ENCODE peak calls at places on chromosome 1, in ten cellular contexts. X is GM13977, Z is endothelial cell of umbilical vein, L is dorsolateral prefrontal cortex, F is foreskin fibroblast, U is mucosa of descending colon, E is fibroblast of the aortic adventitia, Q is tibial nerve, J is kidney, A is GM10248. R is an unnamed sample.

GRCh38 chr1:78676347-78676982 is 26.8 kb downstream of the IFI44 start:
- DNase-seq in X (peak; percentile 33), Z (peak; percentile 70), L (peak; percentile 9), F (peak; percentile 56), U (no peak), E (peak; percentile 91), Q (peak; percentile 32), J (no peak), A (peak; percentile 35), R (peak; percentile 45)

GRCh38 chr1:31666290-31666963 is 21.8 kb upstream of the PEF1 start:
- DNase-seq in X (no peak), Z (no peak), L (no peak), F (no peak), U (peak; percentile 76), E (peak; percentile 73), Q (peak; percentile 42), J (no peak), A (no peak), R (no peak)

GRCh38 chr1:77193951-77194350 is 25.3 kb downstream of the PIGK start:
- DNase-seq in X (no peak), Z (no peak), L (no peak), F (no peak), U (no peak), E (no peak), Q (no peak), J (no peak), A (no peak), R (no peak)

GRCh38 chr1:208425096-208425495 is 180.9 kb upstream of the PLXNA2 start:
- DNase-seq in X (no peak), Z (no peak), L (no peak), F (no peak), U (no peak), E (no peak), Q (no peak), J (no peak), A (no peak), R (no peak)

GRCh38 chr1:59477286-59477685 is 180.4 kb downstream of the FGGY start:
- DNase-seq in X (no peak), Z (no peak), L (no peak), F (peak; percentile 86), U (no peak), E (no peak), Q (no peak), J (no peak), A (no peak), R (no peak)

GRCh38 chr1:194829492-194829891 is 1643.1 kb upstream of the B3GALT2 start:
- DNase-seq in X (no peak), Z (no peak), L (no peak), F (peak; percentile 8), U (no peak), E (no peak), Q (no peak), J (no peak), A (no peak), R (no peak)

GRCh38 chr1:245693941-245694340 is 539.2 kb downstream of the KIF26B start:
- DNase-seq in X (no peak), Z (no peak), L (no peak), F (no peak), U (no peak), E (no peak), Q (no peak), J (no peak), A (no peak), R (no peak)

GRCh38 chr1:46465981-46466476 is 23.6 kb upstream of the DMBX1 start:
- DNase-seq in X (no peak), Z (no peak), L (no peak), F (no peak), U (no peak), E (no peak), Q (no peak), J (no peak), A (no peak), R (no peak)

GRCh38 chr1:169161512-169162194 is 55.2 kb downstream of the ATP1B1 start:
- DNase-seq in X (no peak), Z (no peak), L (no peak), F (no peak), U (no peak), E (peak; percentile 18), Q (no peak), J (no peak), A (no peak), R (no peak)

GRCh38 chr1:43007377-43008105 is 48.9 kb upstream of the SLC2A1 start:
- DNase-seq in X (no peak), Z (no peak), L (no peak), F (no peak), U (no peak), E (no peak), Q (no peak), J (peak; percentile 81), A (no peak), R (no peak)

GRCh38 chr1:1331068-1331965 is at the start of gene TAS1R3:
- DNase-seq in X (no peak), Z (no peak), L (no peak), F (no peak), U (no peak), E (no peak), Q (no peak), J (no peak), A (no peak), R (no peak)

GRCh38 chr1:113870778-113871177 is 734 bp downstream of the PTPN22 start:
- DNase-seq in X (no peak), Z (no peak), L (no peak), F (no peak), U (no peak), E (no peak), Q (no peak), J (no peak), A (no peak), R (no peak)

GRCh38 chr1:154474802-154475201 is 27.2 kb upstream of the TDRD10 start:
- DNase-seq in X (no peak), Z (peak; percentile 64), L (peak; percentile 33), F (peak; percentile 74), U (peak; percentile 67), E (peak; percentile 36), Q (peak; percentile 59), J (no peak), A (no peak), R (peak; percentile 27)

GRCh38 chr1:242842094-242842493 is 317.6 kb upstream of the PLD5 start:
- DNase-seq in X (no peak), Z (no peak), L (no peak), F (no peak), U (no peak), E (no peak), Q (no peak), J (no peak), A (no peak), R (no peak)
- TF ChIP-seq CTCF in X (no peak), Z (no peak), L (no peak), F (no peak), U (no peak), E (no peak), Q (no peak), J (no peak), A (no peak), R (no peak)

GRCh38 chr1:27672750-27673112 is 739 bp upstream of the IFI6 start:
- DNase-seq in X (no peak), Z (no peak), L (no peak), F (peak; percentile 46), U (no peak), E (peak; percentile 51), Q (no peak), J (no peak), A (no peak), R (no peak)

GRCh38 chr1:27668121-27668807 is 3.7 kb downstream of the IFI6 start:
- DNase-seq in X (no peak), Z (no peak), L (no peak), F (no peak), U (no peak), E (no peak), Q (no peak), J (no peak), A (no peak), R (peak; percentile 16)

GRCh38 chr1:27668808-27669723 is 2.9 kb downstream of the IFI6 start:
- DNase-seq in X (peak; percentile 84), Z (peak; percentile 59), L (peak; percentile 88), F (peak; percentile 33), U (peak; percentile 86), E (peak; percentile 66), Q (peak; percentile 58), J (peak; percentile 91), A (peak; percentile 79), R (peak; percentile 74)

GRCh38 chr1:27669876-27670275 is 2.1 kb downstream of the IFI6 start:
- DNase-seq in X (no peak), Z (no peak), L (no peak), F (no peak), U (no peak), E (no peak), Q (no peak), J (no peak), A (no peak), R (no peak)

GRCh38 chr1:27671964-27672749 is at the start of gene IFI6:
- DNase-seq in X (peak; percentile 91), Z (peak; percentile 98), L (peak; percentile 89), F (peak; percentile 92), U (peak; percentile 81), E (peak; percentile 98), Q (peak; percentile 68), J (peak; percentile 92), A (peak; percentile 89), R (peak; percentile 50)
- TF ChIP-seq CTCF in X (peak; percentile 31), Z (peak; percentile 34), L (peak; percentile 60), F (peak; percentile 27), U (peak; percentile 33), E (peak; percentile 65), Q (peak; percentile 72), J (peak; percentile 43), A (no peak), R (no peak)

GRCh38 chr1:217630711-217631591 is at the start of the genes GPATCH2 and SPATA17:
- DNase-seq in X (peak; percentile 81), Z (peak; percentile 90), L (peak; percentile 74), F (peak; percentile 81), U (peak; percentile 84), E (peak; percentile 94), Q (peak; percentile 32), J (peak; percentile 90), A (peak; percentile 83), R (peak; percentile 35)
- TF ChIP-seq CTCF in X (no peak), Z (no peak), L (peak; percentile 51), F (no peak), U (no peak), E (peak; percentile 40), Q (peak; percentile 69), J (peak; percentile 12), A (no peak), R (no peak)

DNA sequence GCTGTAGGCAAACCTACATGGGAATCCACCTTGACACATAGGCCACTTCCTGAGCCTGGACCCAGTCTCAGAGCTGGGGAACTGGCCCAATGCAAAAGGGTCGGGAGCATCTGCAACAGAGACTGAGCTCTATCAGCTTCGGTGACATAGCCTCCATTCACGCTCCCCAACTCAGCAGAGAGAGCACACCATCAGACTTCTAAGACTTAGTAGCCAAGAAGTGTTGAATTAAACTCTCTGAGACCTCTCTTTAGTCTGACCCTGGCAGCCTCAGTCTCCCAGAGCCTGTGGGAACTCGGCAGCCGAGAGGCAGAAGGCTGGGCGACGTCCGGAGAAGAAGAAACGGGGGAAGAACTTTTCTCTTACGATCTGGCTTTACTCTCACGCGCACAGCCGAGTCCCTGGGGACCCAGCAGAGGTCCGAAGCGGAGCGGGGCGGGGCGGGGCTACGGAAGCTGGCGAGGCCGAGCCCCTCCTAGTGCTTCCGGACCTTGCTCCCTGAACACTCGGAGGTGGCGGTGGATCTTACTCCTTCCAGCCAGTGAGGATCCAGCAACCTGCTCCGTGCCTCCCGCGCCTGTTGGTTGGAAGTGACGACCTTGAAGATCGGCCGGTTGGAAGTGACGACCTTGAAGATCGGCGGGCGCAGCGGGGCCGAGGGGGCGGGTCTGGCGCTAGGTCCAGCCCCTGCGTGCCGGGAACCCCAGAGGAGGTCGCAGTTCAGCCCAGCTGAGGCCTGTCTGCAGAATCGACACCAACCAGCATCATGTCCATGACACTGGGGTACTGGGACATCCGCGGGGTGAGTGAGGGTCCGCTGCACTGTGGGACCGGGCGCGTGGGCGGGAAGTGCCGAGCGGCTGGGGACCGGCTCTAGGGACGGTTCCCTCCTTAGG is at the start of gene GSTM4:
- DNase-seq in X (peak; percentile 93), Z (peak; percentile 69), L (peak; percentile 72), F (peak; percentile 69), U (peak; percentile 93), E (peak; percentile 78), Q (peak; percentile 77), J (peak; percentile 95), A (peak; percentile 91), R (peak; percentile 78)
- TF ChIP-seq CTCF in X (no peak), Z (no peak), L (peak; percentile 18), F (peak; percentile 8), U (no peak), E (peak; percentile 17), Q (peak; percentile 50), J (peak; percentile 12), A (no peak), R (no peak)